ENCODE peak calls at places on chromosomes 12 and 14, in seven cellular contexts. One of them, this sample, is unnamed.

GRCh38 chr12:1918875-1919236 is 404 bp upstream of the CACNA2D4 start:
- DNase-seq in IMR-90: no peak
- DNase-seq in ovary: no peak
- DNase-seq in lower lobe of right lung: peak; percentile 40
- DNase-seq in pancreas: no peak
- DNase-seq in left lung: peak; percentile 22
- DNase-seq in left ventricle myocardium inferior: no peak
- DNase-seq in this sample: no peak

GRCh38 chr14:67734675-67735074 is 33.0 kb downstream of the RDH12 start:
- DNase-seq in ovary: no peak
- DNase-seq in pancreas: no peak
- DNase-seq in IMR-90: peak; percentile 20
- DNase-seq in lower lobe of right lung: no peak
- DNase-seq in left ventricle myocardium inferior: no peak
- DNase-seq in left lung: no peak
- DNase-seq in this sample: no peak

GRCh38 chr12:124481772-124482566 is 85.4 kb downstream of the NCOR2 start:
- DNase-seq in lower lobe of right lung: no peak
- DNase-seq in IMR-90: no peak
- DNase-seq in ovary: no peak
- DNase-seq in pancreas: no peak
- DNase-seq in left lung: no peak
- DNase-seq in left ventricle myocardium inferior: no peak
- DNase-seq in this sample: peak; percentile 73

GRCh38 chr12:105107176-105107496 is 395 bp upstream of the WASHC4 start:
- DNase-seq in IMR-90: peak; percentile 62
- DNase-seq in ovary: no peak
- DNase-seq in left ventricle myocardium inferior: no peak
- DNase-seq in pancreas: no peak
- DNase-seq in lower lobe of right lung: no peak
- DNase-seq in left lung: no peak
- DNase-seq in this sample: no peak

GRCh38 chr14:101554991-101555668 is 6.2 kb upstream of the DIO3 start:
- DNase-seq in pancreas: no peak
- DNase-seq in ovary: no peak
- DNase-seq in left lung: no peak
- DNase-seq in lower lobe of right lung: no peak
- DNase-seq in left ventricle myocardium inferior: no peak
- DNase-seq in IMR-90: no peak
- DNase-seq in this sample: peak; percentile 53

GRCh38 chr12:234891-235415 is 21.0 kb upstream of the SLC6A12 start:
- DNase-seq in left ventricle myocardium inferior: no peak
- DNase-seq in ovary: no peak
- DNase-seq in lower lobe of right lung: no peak
- DNase-seq in left lung: no peak
- DNase-seq in IMR-90: no peak
- DNase-seq in pancreas: peak; percentile 8
- DNase-seq in this sample: no peak

GRCh38 chr12:275784-276183 is 13.1 kb upstream of the SLC6A13 start:
- DNase-seq in ovary: no peak
- DNase-seq in left ventricle myocardium inferior: no peak
- DNase-seq in IMR-90: no peak
- DNase-seq in pancreas: no peak
- DNase-seq in left lung: no peak
- DNase-seq in lower lobe of right lung: no peak
- DNase-seq in this sample: no peak

GRCh38 chr12:107404981-107405380 is 280.6 kb upstream of the PWP1 start:
- DNase-seq in left ventricle myocardium inferior: no peak
- DNase-seq in lower lobe of right lung: no peak
- DNase-seq in left lung: no peak
- DNase-seq in IMR-90: peak; percentile 36
- DNase-seq in ovary: no peak
- DNase-seq in pancreas: no peak
- DNase-seq in this sample: no peak

GRCh38 chr12:71636704-71637115 is 26.9 kb downstream of the ZFC3H1 start:
- DNase-seq in left lung: no peak
- DNase-seq in left ventricle myocardium inferior: no peak
- DNase-seq in IMR-90: peak; percentile 72
- DNase-seq in ovary: no peak
- DNase-seq in pancreas: no peak
- DNase-seq in lower lobe of right lung: no peak
- DNase-seq in this sample: no peak

GRCh38 chr12:143964-144649 is 69.8 kb downstream of the SLC6A12 start:
- DNase-seq in lower lobe of right lung: no peak
- DNase-seq in ovary: no peak
- DNase-seq in left lung: no peak
- DNase-seq in left ventricle myocardium inferior: no peak
- DNase-seq in pancreas: no peak
- DNase-seq in IMR-90: no peak
- DNase-seq in this sample: no peak

GRCh38 chr12:124480469-124481256 is 86.7 kb downstream of the NCOR2 start:
- DNase-seq in left ventricle myocardium inferior: peak; percentile 56
- DNase-seq in ovary: peak; percentile 77
- DNase-seq in pancreas: no peak
- DNase-seq in IMR-90: peak; percentile 47
- DNase-seq in left lung: no peak
- DNase-seq in lower lobe of right lung: no peak
- DNase-seq in this sample: peak; percentile 96

GRCh38 chr12:83889745-83890144 is 1022.9 kb downstream of the SLC6A15 start:
- DNase-seq in IMR-90: no peak
- DNase-seq in left ventricle myocardium inferior: no peak
- DNase-seq in lower lobe of right lung: no peak
- DNase-seq in ovary: no peak
- DNase-seq in left lung: no peak
- DNase-seq in pancreas: no peak
- DNase-seq in this sample: no peak

GRCh38 chr12:54370218-54370730 is 6.0 kb upstream of the GPR84 start:
- DNase-seq in left ventricle myocardium inferior: peak; percentile 72
- DNase-seq in left lung: peak; percentile 70
- DNase-seq in pancreas: peak; percentile 65
- DNase-seq in ovary: peak; percentile 85
- DNase-seq in IMR-90: peak; percentile 77
- DNase-seq in lower lobe of right lung: peak; percentile 79
- DNase-seq in this sample: peak; percentile 94

GRCh38 chr12:54371328-54372112 is 7.2 kb upstream of the GPR84 start:
- DNase-seq in pancreas: no peak
- DNase-seq in left lung: no peak
- DNase-seq in lower lobe of right lung: no peak
- DNase-seq in left ventricle myocardium inferior: peak; percentile 79
- DNase-seq in IMR-90: no peak
- DNase-seq in ovary: peak; percentile 82
- DNase-seq in this sample: peak; percentile 94

GRCh38 chr12:54368016-54368708 is 3.9 kb upstream of the GPR84 start:
- DNase-seq in pancreas: no peak
- DNase-seq in left lung: no peak
- DNase-seq in ovary: no peak
- DNase-seq in lower lobe of right lung: no peak
- DNase-seq in IMR-90: no peak
- DNase-seq in left ventricle myocardium inferior: no peak
- DNase-seq in this sample: no peak

GRCh38 chr12:54369597-54370217 is 5.4 kb upstream of the GPR84 start:
- DNase-seq in pancreas: no peak
- DNase-seq in ovary: peak; percentile 61
- DNase-seq in left ventricle myocardium inferior: no peak
- DNase-seq in IMR-90: no peak
- DNase-seq in left lung: no peak
- DNase-seq in lower lobe of right lung: no peak
- DNase-seq in this sample: no peak

DNA sequence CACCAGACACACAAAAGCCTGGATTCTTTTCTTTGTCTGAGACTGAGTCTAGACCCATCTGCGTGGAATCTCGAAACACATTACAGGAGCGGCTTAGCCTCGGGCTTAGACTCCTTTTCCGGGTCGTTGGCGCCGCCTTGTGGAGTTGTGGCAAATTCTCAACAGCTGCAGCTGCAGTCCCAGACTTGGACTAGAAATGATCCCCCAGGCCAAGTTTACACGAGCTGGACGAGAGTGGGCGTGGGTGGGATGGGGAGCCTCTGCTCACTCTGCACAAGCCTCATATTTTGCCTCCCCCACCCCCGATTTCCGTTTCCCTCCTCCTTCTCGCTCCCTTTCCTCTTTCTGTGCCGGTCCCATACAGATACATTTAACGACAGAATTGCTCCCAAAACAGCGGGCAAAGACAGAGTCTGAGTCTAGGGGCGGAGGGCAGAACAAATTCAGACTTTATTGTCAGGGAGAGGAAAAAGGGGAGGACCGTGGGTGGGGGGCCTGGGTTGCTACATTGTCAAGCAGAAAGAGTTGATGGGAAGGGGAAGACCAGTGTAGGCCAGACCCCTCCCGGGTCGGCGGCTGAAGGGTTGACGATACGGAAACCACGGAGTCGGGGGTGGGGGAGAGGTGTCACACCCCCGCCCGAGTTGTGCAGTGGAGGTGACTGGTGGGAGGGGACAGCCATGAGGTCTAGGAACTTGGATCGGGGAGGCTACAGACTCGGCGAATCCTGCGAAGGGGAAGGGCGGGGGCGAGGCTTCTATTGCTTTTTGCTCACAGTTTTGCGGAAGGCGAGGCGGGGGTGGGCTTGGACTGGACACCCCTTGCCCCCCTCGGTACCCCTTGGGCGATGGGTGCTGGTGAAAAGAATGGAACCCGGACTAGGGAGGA is 4.7 kb upstream of the GPR84 start:
- DNase-seq in IMR-90: peak; percentile 88
- DNase-seq in ovary: peak; percentile 94
- DNase-seq in left lung: peak; percentile 92
- DNase-seq in pancreas: peak; percentile 86
- DNase-seq in lower lobe of right lung: peak; percentile 91
- DNase-seq in left ventricle myocardium inferior: peak; percentile 90
- DNase-seq in this sample: peak; percentile 95
- H3K27ac ChIP-seq in IMR-90: peak overlapping the region; percentile 34
- H3K27ac ChIP-seq in ovary: peak overlapping the region; percentile 67
- H3K27ac ChIP-seq in left lung: peak overlapping the region; percentile 53
- H3K27ac ChIP-seq in pancreas: no peak overlapping the region
- H3K27ac ChIP-seq in lower lobe of right lung: peak overlapping the region; percentile 37
- H3K27ac ChIP-seq in left ventricle myocardium inferior: peak overlapping the region; percentile 89
- H3K27ac ChIP-seq in this sample: no peak overlapping the region

DNA sequence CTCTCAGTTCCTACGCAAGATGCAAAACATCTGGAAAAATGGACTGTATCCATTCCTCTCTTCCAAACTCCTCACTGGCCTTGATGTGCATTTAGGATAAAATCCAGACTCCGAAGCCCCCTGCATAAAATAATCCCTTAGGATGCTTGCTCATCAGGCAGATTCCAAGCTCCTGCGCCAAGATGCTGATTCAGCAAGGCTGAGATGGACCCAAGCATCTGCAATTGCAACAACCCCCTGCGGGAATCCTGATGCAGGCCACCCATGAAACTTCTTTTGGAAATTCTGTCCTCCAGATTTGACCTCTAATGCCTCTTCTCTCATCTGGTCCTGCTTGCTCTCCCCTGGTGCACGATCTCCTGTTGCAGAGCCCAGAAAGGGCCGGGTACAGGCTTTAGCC is 81.5 kb downstream of the SPRING1 start:
- DNase-seq in pancreas: no peak
- DNase-seq in lower lobe of right lung: no peak
- DNase-seq in left lung: no peak
- DNase-seq in left ventricle myocardium inferior: no peak
- DNase-seq in IMR-90: no peak
- DNase-seq in ovary: no peak
- DNase-seq in this sample: no peak
- H3K4me1 ChIP-seq in pancreas: peaks cover 6% of the 10 kb centered on the region
- H3K4me1 ChIP-seq in lower lobe of right lung: peaks cover 12% of the 10 kb centered on the region
- H3K4me1 ChIP-seq in left lung: peaks cover 15% of the 10 kb centered on the region
- H3K4me1 ChIP-seq in left ventricle myocardium inferior: peaks cover 21% of the 10 kb centered on the region
- H3K4me1 ChIP-seq in IMR-90: peaks cover 4% of the 10 kb centered on the region
- H3K4me1 ChIP-seq in ovary: peaks cover 4% of the 10 kb centered on the region
- H3K4me1 ChIP-seq in this sample: no peaks in the 10 kb centered on the region

GRCh38 chr12:6351622-6352021 is 9.7 kb upstream of the TNFRSF1A start:
- DNase-seq in left ventricle myocardium inferior: no peak
- DNase-seq in left lung: no peak
- DNase-seq in pancreas: no peak
- DNase-seq in ovary: no peak
- DNase-seq in IMR-90: no peak
- DNase-seq in lower lobe of right lung: no peak
- DNase-seq in this sample: peak; percentile 15

GRCh38 chr12:6356374-6356820 is 14.5 kb upstream of the TNFRSF1A start:
- DNase-seq in lower lobe of right lung: no peak
- DNase-seq in ovary: no peak
- DNase-seq in IMR-90: no peak
- DNase-seq in left lung: no peak
- DNase-seq in pancreas: no peak
- DNase-seq in left ventricle myocardium inferior: no peak
- DNase-seq in this sample: peak; percentile 39

GRCh38 chr12:6355491-6356373 is 13.9 kb upstream of the TNFRSF1A start:
- DNase-seq in IMR-90: no peak
- DNase-seq in pancreas: no peak
- DNase-seq in lower lobe of right lung: no peak
- DNase-seq in ovary: no peak
- DNase-seq in left lung: no peak
- DNase-seq in left ventricle myocardium inferior: no peak
- DNase-seq in this sample: peak; percentile 43

GRCh38 chr12:6354539-6355393 is 12.9 kb upstream of the TNFRSF1A start:
- DNase-seq in left ventricle myocardium inferior: no peak
- DNase-seq in left lung: no peak
- DNase-seq in ovary: no peak
- DNase-seq in IMR-90: no peak
- DNase-seq in pancreas: no peak
- DNase-seq in lower lobe of right lung: no peak
- DNase-seq in this sample: peak; percentile 62

DNA sequence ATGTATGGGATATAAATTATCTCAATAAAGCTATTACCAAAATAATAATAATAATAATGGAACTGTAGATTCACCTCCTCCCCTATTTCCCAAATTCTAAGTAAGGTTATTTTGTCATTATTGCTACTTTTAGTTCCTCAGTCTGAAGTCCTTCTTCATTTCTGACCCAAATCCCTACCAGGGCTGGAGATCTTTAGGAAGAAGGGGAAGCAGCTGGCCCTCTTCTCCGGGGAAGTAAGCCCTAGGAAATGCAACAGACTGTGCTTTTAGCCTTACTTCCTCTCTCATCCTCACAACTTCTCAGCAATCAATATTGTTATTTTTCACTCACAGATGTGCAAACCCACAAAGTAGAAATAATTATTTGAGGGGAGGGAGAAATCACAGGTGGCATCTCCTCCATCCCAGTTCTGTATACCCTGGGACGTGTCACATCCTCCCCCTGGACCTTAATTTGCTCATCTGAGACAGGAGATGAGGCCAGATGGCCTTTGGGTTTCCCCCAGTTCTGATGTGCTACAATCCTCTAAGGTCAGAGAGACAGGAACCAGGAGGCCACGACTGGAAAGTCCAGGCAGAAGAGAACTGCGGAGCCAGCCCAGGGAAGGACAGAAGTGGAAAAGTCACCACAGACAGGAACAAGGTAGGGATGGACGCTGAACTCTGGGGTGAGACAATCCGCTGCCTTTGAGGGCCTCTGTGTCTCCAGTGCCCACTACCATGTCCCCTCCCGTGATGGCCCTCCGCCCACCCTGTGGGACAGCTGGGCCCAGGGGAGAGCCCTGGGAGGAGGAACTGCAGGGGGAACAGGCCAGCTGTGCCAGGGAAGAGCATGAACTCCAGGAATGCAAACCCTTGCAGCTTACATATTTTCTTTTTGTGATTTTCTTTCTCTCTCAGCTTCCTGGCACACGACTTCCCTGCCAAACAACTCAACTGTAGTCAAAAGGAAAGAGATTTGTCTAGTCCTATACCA is 10.6 kb upstream of the TNFRSF1A start:
- DNase-seq in IMR-90: no peak
- DNase-seq in pancreas: no peak
- DNase-seq in left lung: no peak
- DNase-seq in ovary: no peak
- DNase-seq in left ventricle myocardium inferior: no peak
- DNase-seq in lower lobe of right lung: no peak
- DNase-seq in this sample: peak; percentile 75
- TF ChIP-seq CTCF in IMR-90: no peak
- TF ChIP-seq CTCF in pancreas: no peak
- TF ChIP-seq CTCF in left lung: no peak
- TF ChIP-seq CTCF in ovary: no peak
- TF ChIP-seq CTCF in left ventricle myocardium inferior: no peak
- TF ChIP-seq CTCF in lower lobe of right lung: no peak
- TF ChIP-seq CTCF in this sample: no peak

GRCh38 chr12:4133636-4134433 is 139.7 kb upstream of the CCND2 start:
- DNase-seq in pancreas: no peak
- DNase-seq in IMR-90: no peak
- DNase-seq in ovary: no peak
- DNase-seq in lower lobe of right lung: no peak
- DNase-seq in left lung: no peak
- DNase-seq in left ventricle myocardium inferior: no peak
- DNase-seq in this sample: no peak
- H3K27ac ChIP-seq in pancreas: no peak overlapping the region
- H3K27ac ChIP-seq in IMR-90: no peak overlapping the region
- H3K27ac ChIP-seq in ovary: no peak overlapping the region
- H3K27ac ChIP-seq in lower lobe of right lung: no peak overlapping the region
- H3K27ac ChIP-seq in left lung: no peak overlapping the region
- H3K27ac ChIP-seq in left ventricle myocardium inferior: no peak overlapping the region
- H3K27ac ChIP-seq in this sample: no peak overlapping the region

This sample was measured in kidney.